ENCODE peak calls at places on chromosomes 4 and X, in five cellular contexts. L is activated T-cell treated with anti-CD3 and anti-CD28 coated beads for 24 hours; J is neuronal stem cell; M is HTR-8/SVneo; W is CD4-positive, alpha-beta memory T cell. N is an unnamed sample.

GRCh38 chrX:136635235-136635634 is 12.7 kb upstream of the CD40LG start:
- DNase-seq in W (peak; percentile 68), J (no peak), M (no peak), L (no peak), N (no peak)

GRCh38 chr4:175542787-175543186 is 269.3 kb downstream of the GPM6A start:
- DNase-seq in J (no peak), M (no peak), W (no peak), L (no peak), N (no peak)

GRCh38 chr4:184503869-184504300 is 29.5 kb upstream of the IRF2 start:
- DNase-seq in M (peak; percentile 21), L (peak; percentile 7), J (no peak), W (no peak), N (no peak)

GRCh38 chrX:102950908-102951866 is 14.1 kb downstream of the RAB40AL start:
- DNase-seq in J (peak; percentile 64), W (peak; percentile 48), M (no peak), L (peak; percentile 39), N (peak; percentile 67)

GRCh38 chrX:135707880-135708279 is 5.6 kb upstream of the CT45A1 start:
- DNase-seq in L (peak; percentile 19), M (no peak), W (no peak), J (no peak), N (peak; percentile 55)

GRCh38 chrX:74451450-74452198 is 30.3 kb downstream of the SLC16A2 start:
- DNase-seq in W (no peak), J (no peak), M (no peak), L (no peak), N (no peak)

GRCh38 chrX:68929332-68930150 is 100.7 kb downstream of the EFNB1 start:
- DNase-seq in M (peak; percentile 56), J (no peak), W (no peak), L (no peak), N (no peak)

GRCh38 chrX:56800801-56801200 is 71.8 kb downstream of the NBDY start:
- DNase-seq in M (no peak), W (peak; percentile 80), J (no peak), L (peak; percentile 35), N (peak; percentile 25)

GRCh38 chr4:128543726-128544125 is 256.1 kb upstream of the PGRMC2 start:
- DNase-seq in W (no peak), J (no peak), M (no peak), L (no peak), N (no peak)

GRCh38 chrX:48636286-48636685 is 39.0 kb downstream of the WDR13 start:
- DNase-seq in M (no peak), J (no peak), W (no peak), L (no peak), N (no peak)

GRCh38 chrX:352181-352580 is 33.6 kb upstream of the GTPBP6 start:
- DNase-seq in L (no peak), W (no peak), M (no peak), J (no peak), N (no peak)

GRCh38 chr4:166274775-166275174 is 401.7 kb downstream of the TLL1 start:
- DNase-seq in L (no peak), W (no peak), M (no peak), J (no peak), N (no peak)

GRCh38 chr4:173991321-173991720 is 292.1 kb downstream of the FBXO8 start:
- DNase-seq in W (no peak), M (no peak), L (no peak), J (no peak), N (no peak)

GRCh38 chr4:156251373-156252065 is 297.9 kb upstream of the CTSO start:
- DNase-seq in M (no peak), W (no peak), J (no peak), L (no peak), N (no peak)

GRCh38 chr4:6180841-6181631 is 19.3 kb downstream of the JAKMIP1 start:
- DNase-seq in L (peak; percentile 35), M (no peak), J (no peak), W (peak; percentile 87), N (no peak)

GRCh38 chr4:22458112-22458511 is 57.8 kb downstream of the ADGRA3 start:
- DNase-seq in J (no peak), W (no peak), M (no peak), L (no peak), N (no peak)